ENCODE peak calls at places on chromosomes 13 and 19, in six cellular contexts. One of them, this sample, is unnamed.

GRCh38 chr13:113155982-113156655 is 2.3 kb upstream of the PROZ start:
- DNase-seq in DND-41: no peak
- DNase-seq in stimulated activated CD4-positive, alpha-beta T cell treated with anti-CD3 and anti-CD28 coated beads, Interleukin-15, amount 100 ng/mL, for 1 hour: no peak
- DNase-seq in activated CD4-positive, alpha-beta T cell treated with anti-CD3 and anti-CD28 coated beads, Interleukin-2, amount 50 U/mL, for 48 hours: no peak
- DNase-seq in effector CD4-positive, alpha-beta T cell: no peak
- DNase-seq in HFFc6: no peak
- DNase-seq in this sample: no peak

GRCh38 chr13:111034811-111035210 is 80.3 kb upstream of the ARHGEF7 start:
- DNase-seq in DND-41: no peak
- DNase-seq in stimulated activated CD4-positive, alpha-beta T cell treated with anti-CD3 and anti-CD28 coated beads, Interleukin-15, amount 100 ng/mL, for 1 hour: no peak
- DNase-seq in activated CD4-positive, alpha-beta T cell treated with anti-CD3 and anti-CD28 coated beads, Interleukin-2, amount 50 U/mL, for 48 hours: no peak
- DNase-seq in effector CD4-positive, alpha-beta T cell: no peak
- DNase-seq in HFFc6: peak
- DNase-seq in this sample: no peak

GRCh38 chr19:1057185-1057857 is 9.6 kb upstream of the ARHGAP45 start:
- DNase-seq in DND-41: peak
- DNase-seq in stimulated activated CD4-positive, alpha-beta T cell treated with anti-CD3 and anti-CD28 coated beads, Interleukin-15, amount 100 ng/mL, for 1 hour: no peak
- DNase-seq in activated CD4-positive, alpha-beta T cell treated with anti-CD3 and anti-CD28 coated beads, Interleukin-2, amount 50 U/mL, for 48 hours: no peak
- DNase-seq in effector CD4-positive, alpha-beta T cell: no peak
- DNase-seq in HFFc6: peak
- DNase-seq in this sample: no peak

GRCh38 chr13:76936736-76937135 is 11.6 kb upstream of the ACOD1 start:
- DNase-seq in DND-41: no peak
- DNase-seq in stimulated activated CD4-positive, alpha-beta T cell treated with anti-CD3 and anti-CD28 coated beads, Interleukin-15, amount 100 ng/mL, for 1 hour: no peak
- DNase-seq in activated CD4-positive, alpha-beta T cell treated with anti-CD3 and anti-CD28 coated beads, Interleukin-2, amount 50 U/mL, for 48 hours: no peak
- DNase-seq in effector CD4-positive, alpha-beta T cell: no peak
- DNase-seq in HFFc6: no peak
- DNase-seq in this sample: no peak

GRCh38 chr13:51041126-51041525 is 69.9 kb downstream of the C13orf42 start:
- DNase-seq in DND-41: no peak
- DNase-seq in stimulated activated CD4-positive, alpha-beta T cell treated with anti-CD3 and anti-CD28 coated beads, Interleukin-15, amount 100 ng/mL, for 1 hour: no peak
- DNase-seq in activated CD4-positive, alpha-beta T cell treated with anti-CD3 and anti-CD28 coated beads, Interleukin-2, amount 50 U/mL, for 48 hours: no peak
- DNase-seq in effector CD4-positive, alpha-beta T cell: no peak
- DNase-seq in HFFc6: no peak
- DNase-seq in this sample: no peak

GRCh38 chr13:65926750-65927171 is 1303.4 kb downstream of the PCDH9 start:
- DNase-seq in DND-41: peak
- DNase-seq in stimulated activated CD4-positive, alpha-beta T cell treated with anti-CD3 and anti-CD28 coated beads, Interleukin-15, amount 100 ng/mL, for 1 hour: no peak
- DNase-seq in activated CD4-positive, alpha-beta T cell treated with anti-CD3 and anti-CD28 coated beads, Interleukin-2, amount 50 U/mL, for 48 hours: no peak
- DNase-seq in effector CD4-positive, alpha-beta T cell: no peak
- DNase-seq in HFFc6: no peak
- DNase-seq in this sample: no peak

GRCh38 chr19:3178973-3179738 is 587 bp downstream of the S1PR4 start:
- DNase-seq in DND-41: no peak
- DNase-seq in stimulated activated CD4-positive, alpha-beta T cell treated with anti-CD3 and anti-CD28 coated beads, Interleukin-15, amount 100 ng/mL, for 1 hour: no peak
- DNase-seq in activated CD4-positive, alpha-beta T cell treated with anti-CD3 and anti-CD28 coated beads, Interleukin-2, amount 50 U/mL, for 48 hours: peak
- DNase-seq in effector CD4-positive, alpha-beta T cell: no peak
- DNase-seq in HFFc6: no peak
- DNase-seq in this sample: no peak

GRCh38 chr13:22060187-22060586 is 389.3 kb downstream of the FGF9 start:
- DNase-seq in DND-41: no peak
- DNase-seq in stimulated activated CD4-positive, alpha-beta T cell treated with anti-CD3 and anti-CD28 coated beads, Interleukin-15, amount 100 ng/mL, for 1 hour: no peak
- DNase-seq in activated CD4-positive, alpha-beta T cell treated with anti-CD3 and anti-CD28 coated beads, Interleukin-2, amount 50 U/mL, for 48 hours: no peak
- DNase-seq in effector CD4-positive, alpha-beta T cell: no peak
- DNase-seq in HFFc6: no peak
- DNase-seq in this sample: no peak

GRCh38 chr13:31891472-31891871 is 140.1 kb upstream of the FRY start:
- DNase-seq in DND-41: no peak
- DNase-seq in stimulated activated CD4-positive, alpha-beta T cell treated with anti-CD3 and anti-CD28 coated beads, Interleukin-15, amount 100 ng/mL, for 1 hour: no peak
- DNase-seq in activated CD4-positive, alpha-beta T cell treated with anti-CD3 and anti-CD28 coated beads, Interleukin-2, amount 50 U/mL, for 48 hours: no peak
- DNase-seq in effector CD4-positive, alpha-beta T cell: no peak
- DNase-seq in HFFc6: no peak
- DNase-seq in this sample: no peak

GRCh38 chr19:55178781-55179569 is 1.1 kb downstream of the SYT5 start:
- DNase-seq in DND-41: peak
- DNase-seq in stimulated activated CD4-positive, alpha-beta T cell treated with anti-CD3 and anti-CD28 coated beads, Interleukin-15, amount 100 ng/mL, for 1 hour: peak
- DNase-seq in activated CD4-positive, alpha-beta T cell treated with anti-CD3 and anti-CD28 coated beads, Interleukin-2, amount 50 U/mL, for 48 hours: peak
- DNase-seq in effector CD4-positive, alpha-beta T cell: peak
- DNase-seq in HFFc6: peak
- DNase-seq in this sample: peak

GRCh38 chr19:10193666-10194499 is 870 bp downstream of the DNMT1 start:
- DNase-seq in DND-41: no peak
- DNase-seq in stimulated activated CD4-positive, alpha-beta T cell treated with anti-CD3 and anti-CD28 coated beads, Interleukin-15, amount 100 ng/mL, for 1 hour: peak
- DNase-seq in activated CD4-positive, alpha-beta T cell treated with anti-CD3 and anti-CD28 coated beads, Interleukin-2, amount 50 U/mL, for 48 hours: peak
- DNase-seq in effector CD4-positive, alpha-beta T cell: no peak
- DNase-seq in HFFc6: peak
- DNase-seq in this sample: peak

GRCh38 chr19:19749332-19750130 is 16.6 kb upstream of the ZNF14 start:
- DNase-seq in DND-41: no peak
- DNase-seq in stimulated activated CD4-positive, alpha-beta T cell treated with anti-CD3 and anti-CD28 coated beads, Interleukin-15, amount 100 ng/mL, for 1 hour: no peak
- DNase-seq in activated CD4-positive, alpha-beta T cell treated with anti-CD3 and anti-CD28 coated beads, Interleukin-2, amount 50 U/mL, for 48 hours: no peak
- DNase-seq in effector CD4-positive, alpha-beta T cell: no peak
- DNase-seq in HFFc6: no peak
- DNase-seq in this sample: no peak

GRCh38 chr13:99323488-99323887 is 16.3 kb upstream of the GPR183 start:
- DNase-seq in DND-41: no peak
- DNase-seq in stimulated activated CD4-positive, alpha-beta T cell treated with anti-CD3 and anti-CD28 coated beads, Interleukin-15, amount 100 ng/mL, for 1 hour: no peak
- DNase-seq in activated CD4-positive, alpha-beta T cell treated with anti-CD3 and anti-CD28 coated beads, Interleukin-2, amount 50 U/mL, for 48 hours: no peak
- DNase-seq in effector CD4-positive, alpha-beta T cell: no peak
- DNase-seq in HFFc6: peak
- DNase-seq in this sample: no peak

GRCh38 chr13:30565658-30566057 is 52.1 kb upstream of the USPL1 start:
- DNase-seq in DND-41: no peak
- DNase-seq in stimulated activated CD4-positive, alpha-beta T cell treated with anti-CD3 and anti-CD28 coated beads, Interleukin-15, amount 100 ng/mL, for 1 hour: no peak
- DNase-seq in activated CD4-positive, alpha-beta T cell treated with anti-CD3 and anti-CD28 coated beads, Interleukin-2, amount 50 U/mL, for 48 hours: no peak
- DNase-seq in effector CD4-positive, alpha-beta T cell: no peak
- DNase-seq in HFFc6: no peak
- DNase-seq in this sample: no peak

GRCh38 chr13:46668906-46669525 is 116.0 kb downstream of the LRCH1 start:
- DNase-seq in DND-41: no peak
- DNase-seq in stimulated activated CD4-positive, alpha-beta T cell treated with anti-CD3 and anti-CD28 coated beads, Interleukin-15, amount 100 ng/mL, for 1 hour: no peak
- DNase-seq in activated CD4-positive, alpha-beta T cell treated with anti-CD3 and anti-CD28 coated beads, Interleukin-2, amount 50 U/mL, for 48 hours: no peak
- DNase-seq in effector CD4-positive, alpha-beta T cell: no peak
- DNase-seq in HFFc6: no peak
- DNase-seq in this sample: no peak

GRCh38 chr13:19981685-19982238 is 23.2 kb downstream of the ZMYM2 start:
- DNase-seq in DND-41: no peak
- DNase-seq in stimulated activated CD4-positive, alpha-beta T cell treated with anti-CD3 and anti-CD28 coated beads, Interleukin-15, amount 100 ng/mL, for 1 hour: no peak
- DNase-seq in activated CD4-positive, alpha-beta T cell treated with anti-CD3 and anti-CD28 coated beads, Interleukin-2, amount 50 U/mL, for 48 hours: no peak
- DNase-seq in effector CD4-positive, alpha-beta T cell: no peak
- DNase-seq in HFFc6: no peak
- DNase-seq in this sample: no peak

GRCh38 chr13:61111529-61111928 is 304.1 kb downstream of the PCDH20 start:
- DNase-seq in DND-41: no peak
- DNase-seq in stimulated activated CD4-positive, alpha-beta T cell treated with anti-CD3 and anti-CD28 coated beads, Interleukin-15, amount 100 ng/mL, for 1 hour: no peak
- DNase-seq in activated CD4-positive, alpha-beta T cell treated with anti-CD3 and anti-CD28 coated beads, Interleukin-2, amount 50 U/mL, for 48 hours: no peak
- DNase-seq in effector CD4-positive, alpha-beta T cell: no peak
- DNase-seq in HFFc6: no peak
- DNase-seq in this sample: no peak

GRCh38 chr13:39942901-39943273 is 287.4 kb downstream of the COG6 start:
- DNase-seq in DND-41: peak
- DNase-seq in stimulated activated CD4-positive, alpha-beta T cell treated with anti-CD3 and anti-CD28 coated beads, Interleukin-15, amount 100 ng/mL, for 1 hour: peak
- DNase-seq in activated CD4-positive, alpha-beta T cell treated with anti-CD3 and anti-CD28 coated beads, Interleukin-2, amount 50 U/mL, for 48 hours: peak
- DNase-seq in effector CD4-positive, alpha-beta T cell: peak
- DNase-seq in HFFc6: peak
- DNase-seq in this sample: peak

GRCh38 chr13:48161530-48162179 is 66.8 kb upstream of the MED4 start:
- DNase-seq in DND-41: no peak
- DNase-seq in stimulated activated CD4-positive, alpha-beta T cell treated with anti-CD3 and anti-CD28 coated beads, Interleukin-15, amount 100 ng/mL, for 1 hour: no peak
- DNase-seq in activated CD4-positive, alpha-beta T cell treated with anti-CD3 and anti-CD28 coated beads, Interleukin-2, amount 50 U/mL, for 48 hours: no peak
- DNase-seq in effector CD4-positive, alpha-beta T cell: no peak
- DNase-seq in HFFc6: no peak
- DNase-seq in this sample: no peak

GRCh38 chr13:30165791-30166190 is 141.6 kb downstream of the KATNAL1 start:
- DNase-seq in DND-41: no peak
- DNase-seq in stimulated activated CD4-positive, alpha-beta T cell treated with anti-CD3 and anti-CD28 coated beads, Interleukin-15, amount 100 ng/mL, for 1 hour: no peak
- DNase-seq in activated CD4-positive, alpha-beta T cell treated with anti-CD3 and anti-CD28 coated beads, Interleukin-2, amount 50 U/mL, for 48 hours: no peak
- DNase-seq in effector CD4-positive, alpha-beta T cell: no peak
- DNase-seq in HFFc6: no peak
- DNase-seq in this sample: no peak

GRCh38 chr19:7391218-7391670 is 42.5 kb downstream of the ARHGEF18 start:
- DNase-seq in DND-41: no peak
- DNase-seq in stimulated activated CD4-positive, alpha-beta T cell treated with anti-CD3 and anti-CD28 coated beads, Interleukin-15, amount 100 ng/mL, for 1 hour: no peak
- DNase-seq in activated CD4-positive, alpha-beta T cell treated with anti-CD3 and anti-CD28 coated beads, Interleukin-2, amount 50 U/mL, for 48 hours: no peak
- DNase-seq in effector CD4-positive, alpha-beta T cell: no peak
- DNase-seq in HFFc6: no peak
- DNase-seq in this sample: no peak

GRCh38 chr13:33676700-33677048 is 141.3 kb upstream of the RFC3 start:
- DNase-seq in DND-41: peak
- DNase-seq in stimulated activated CD4-positive, alpha-beta T cell treated with anti-CD3 and anti-CD28 coated beads, Interleukin-15, amount 100 ng/mL, for 1 hour: no peak
- DNase-seq in activated CD4-positive, alpha-beta T cell treated with anti-CD3 and anti-CD28 coated beads, Interleukin-2, amount 50 U/mL, for 48 hours: peak
- DNase-seq in effector CD4-positive, alpha-beta T cell: no peak
- DNase-seq in HFFc6: peak
- DNase-seq in this sample: peak

GRCh38 chr13:27481766-27482165 is 31.4 kb upstream of the MTIF3 start:
- DNase-seq in DND-41: no peak
- DNase-seq in stimulated activated CD4-positive, alpha-beta T cell treated with anti-CD3 and anti-CD28 coated beads, Interleukin-15, amount 100 ng/mL, for 1 hour: no peak
- DNase-seq in activated CD4-positive, alpha-beta T cell treated with anti-CD3 and anti-CD28 coated beads, Interleukin-2, amount 50 U/mL, for 48 hours: peak
- DNase-seq in effector CD4-positive, alpha-beta T cell: no peak
- DNase-seq in HFFc6: no peak
- DNase-seq in this sample: no peak

GRCh38 chr13:34462843-34463242 is 479.2 kb upstream of the NBEA start:
- DNase-seq in DND-41: no peak
- DNase-seq in stimulated activated CD4-positive, alpha-beta T cell treated with anti-CD3 and anti-CD28 coated beads, Interleukin-15, amount 100 ng/mL, for 1 hour: no peak
- DNase-seq in activated CD4-positive, alpha-beta T cell treated with anti-CD3 and anti-CD28 coated beads, Interleukin-2, amount 50 U/mL, for 48 hours: no peak
- DNase-seq in effector CD4-positive, alpha-beta T cell: no peak
- DNase-seq in HFFc6: peak
- DNase-seq in this sample: no peak

GRCh38 chr19:41799444-41800000 is 3.1 kb downstream of the CEACAM3 start:
- DNase-seq in DND-41: no peak
- DNase-seq in stimulated activated CD4-positive, alpha-beta T cell treated with anti-CD3 and anti-CD28 coated beads, Interleukin-15, amount 100 ng/mL, for 1 hour: no peak
- DNase-seq in activated CD4-positive, alpha-beta T cell treated with anti-CD3 and anti-CD28 coated beads, Interleukin-2, amount 50 U/mL, for 48 hours: no peak
- DNase-seq in effector CD4-positive, alpha-beta T cell: no peak
- DNase-seq in HFFc6: no peak
- DNase-seq in this sample: no peak

GRCh38 chr19:29309637-29310036 is 96.7 kb upstream of the UQCRFS1 start:
- DNase-seq in DND-41: no peak
- DNase-seq in stimulated activated CD4-positive, alpha-beta T cell treated with anti-CD3 and anti-CD28 coated beads, Interleukin-15, amount 100 ng/mL, for 1 hour: no peak
- DNase-seq in activated CD4-positive, alpha-beta T cell treated with anti-CD3 and anti-CD28 coated beads, Interleukin-2, amount 50 U/mL, for 48 hours: no peak
- DNase-seq in effector CD4-positive, alpha-beta T cell: no peak
- DNase-seq in HFFc6: no peak
- DNase-seq in this sample: no peak

GRCh38 chr13:25923217-25924085 is 128.4 kb downstream of the SHISA2 start:
- DNase-seq in DND-41: no peak
- DNase-seq in stimulated activated CD4-positive, alpha-beta T cell treated with anti-CD3 and anti-CD28 coated beads, Interleukin-15, amount 100 ng/mL, for 1 hour: no peak
- DNase-seq in activated CD4-positive, alpha-beta T cell treated with anti-CD3 and anti-CD28 coated beads, Interleukin-2, amount 50 U/mL, for 48 hours: no peak
- DNase-seq in effector CD4-positive, alpha-beta T cell: no peak
- DNase-seq in HFFc6: no peak
- DNase-seq in this sample: no peak

GRCh38 chr13:75442736-75443234 is 39.2 kb downstream of the TBC1D4 start:
- DNase-seq in DND-41: no peak
- DNase-seq in stimulated activated CD4-positive, alpha-beta T cell treated with anti-CD3 and anti-CD28 coated beads, Interleukin-15, amount 100 ng/mL, for 1 hour: no peak
- DNase-seq in activated CD4-positive, alpha-beta T cell treated with anti-CD3 and anti-CD28 coated beads, Interleukin-2, amount 50 U/mL, for 48 hours: no peak
- DNase-seq in effector CD4-positive, alpha-beta T cell: no peak
- DNase-seq in HFFc6: no peak
- DNase-seq in this sample: no peak

GRCh38 chr13:105127732-105128131 is 1407.7 kb downstream of the EFNB2 start:
- DNase-seq in DND-41: no peak
- DNase-seq in stimulated activated CD4-positive, alpha-beta T cell treated with anti-CD3 and anti-CD28 coated beads, Interleukin-15, amount 100 ng/mL, for 1 hour: no peak
- DNase-seq in activated CD4-positive, alpha-beta T cell treated with anti-CD3 and anti-CD28 coated beads, Interleukin-2, amount 50 U/mL, for 48 hours: no peak
- DNase-seq in effector CD4-positive, alpha-beta T cell: no peak
- DNase-seq in HFFc6: no peak
- DNase-seq in this sample: no peak

GRCh38 chr13:41159174-41159573 is 26.6 kb upstream of the KBTBD6 start:
- DNase-seq in DND-41: no peak
- DNase-seq in stimulated activated CD4-positive, alpha-beta T cell treated with anti-CD3 and anti-CD28 coated beads, Interleukin-15, amount 100 ng/mL, for 1 hour: no peak
- DNase-seq in activated CD4-positive, alpha-beta T cell treated with anti-CD3 and anti-CD28 coated beads, Interleukin-2, amount 50 U/mL, for 48 hours: no peak
- DNase-seq in effector CD4-positive, alpha-beta T cell: no peak
- DNase-seq in HFFc6: no peak
- DNase-seq in this sample: no peak

GRCh38 chr13:39765801-39766463 is 110.5 kb downstream of the COG6 start:
- DNase-seq in DND-41: peak
- DNase-seq in stimulated activated CD4-positive, alpha-beta T cell treated with anti-CD3 and anti-CD28 coated beads, Interleukin-15, amount 100 ng/mL, for 1 hour: no peak
- DNase-seq in activated CD4-positive, alpha-beta T cell treated with anti-CD3 and anti-CD28 coated beads, Interleukin-2, amount 50 U/mL, for 48 hours: peak
- DNase-seq in effector CD4-positive, alpha-beta T cell: no peak
- DNase-seq in HFFc6: no peak
- DNase-seq in this sample: peak

GRCh38 chr13:24308488-24309020 is 826 bp upstream of the C1QTNF9 start:
- DNase-seq in DND-41: no peak
- DNase-seq in stimulated activated CD4-positive, alpha-beta T cell treated with anti-CD3 and anti-CD28 coated beads, Interleukin-15, amount 100 ng/mL, for 1 hour: no peak
- DNase-seq in activated CD4-positive, alpha-beta T cell treated with anti-CD3 and anti-CD28 coated beads, Interleukin-2, amount 50 U/mL, for 48 hours: no peak
- DNase-seq in effector CD4-positive, alpha-beta T cell: no peak
- DNase-seq in HFFc6: no peak
- DNase-seq in this sample: no peak

GRCh38 chr13:113912596-113912995 is 48.7 kb upstream of the GAS6 start:
- DNase-seq in DND-41: no peak
- DNase-seq in stimulated activated CD4-positive, alpha-beta T cell treated with anti-CD3 and anti-CD28 coated beads, Interleukin-15, amount 100 ng/mL, for 1 hour: no peak
- DNase-seq in activated CD4-positive, alpha-beta T cell treated with anti-CD3 and anti-CD28 coated beads, Interleukin-2, amount 50 U/mL, for 48 hours: no peak
- DNase-seq in effector CD4-positive, alpha-beta T cell: no peak
- DNase-seq in HFFc6: no peak
- DNase-seq in this sample: no peak

GRCh38 chr19:31378404-31378803 is 29.2 kb upstream of the TSHZ3 start:
- DNase-seq in DND-41: no peak
- DNase-seq in stimulated activated CD4-positive, alpha-beta T cell treated with anti-CD3 and anti-CD28 coated beads, Interleukin-15, amount 100 ng/mL, for 1 hour: no peak
- DNase-seq in activated CD4-positive, alpha-beta T cell treated with anti-CD3 and anti-CD28 coated beads, Interleukin-2, amount 50 U/mL, for 48 hours: no peak
- DNase-seq in effector CD4-positive, alpha-beta T cell: no peak
- DNase-seq in HFFc6: peak
- DNase-seq in this sample: no peak

GRCh38 chr13:31045621-31046081 is 113.2 kb downstream of the TEX26 start:
- DNase-seq in DND-41: peak
- DNase-seq in stimulated activated CD4-positive, alpha-beta T cell treated with anti-CD3 and anti-CD28 coated beads, Interleukin-15, amount 100 ng/mL, for 1 hour: peak
- DNase-seq in activated CD4-positive, alpha-beta T cell treated with anti-CD3 and anti-CD28 coated beads, Interleukin-2, amount 50 U/mL, for 48 hours: peak
- DNase-seq in effector CD4-positive, alpha-beta T cell: peak
- DNase-seq in HFFc6: peak
- DNase-seq in this sample: peak

GRCh38 chr13:99572131-99572530 is 70.9 kb downstream of the TM9SF2 start:
- DNase-seq in DND-41: no peak
- DNase-seq in stimulated activated CD4-positive, alpha-beta T cell treated with anti-CD3 and anti-CD28 coated beads, Interleukin-15, amount 100 ng/mL, for 1 hour: no peak
- DNase-seq in activated CD4-positive, alpha-beta T cell treated with anti-CD3 and anti-CD28 coated beads, Interleukin-2, amount 50 U/mL, for 48 hours: no peak
- DNase-seq in effector CD4-positive, alpha-beta T cell: no peak
- DNase-seq in HFFc6: no peak
- DNase-seq in this sample: no peak

GRCh38 chr19:4423727-4424126 is 21.3 kb downstream of the CHAF1A start:
- DNase-seq in DND-41: no peak
- DNase-seq in stimulated activated CD4-positive, alpha-beta T cell treated with anti-CD3 and anti-CD28 coated beads, Interleukin-15, amount 100 ng/mL, for 1 hour: no peak
- DNase-seq in activated CD4-positive, alpha-beta T cell treated with anti-CD3 and anti-CD28 coated beads, Interleukin-2, amount 50 U/mL, for 48 hours: no peak
- DNase-seq in effector CD4-positive, alpha-beta T cell: no peak
- DNase-seq in HFFc6: no peak
- DNase-seq in this sample: no peak

GRCh38 chr13:77374786-77375185 is 47.9 kb upstream of the MYCBP2 start:
- DNase-seq in DND-41: no peak
- DNase-seq in stimulated activated CD4-positive, alpha-beta T cell treated with anti-CD3 and anti-CD28 coated beads, Interleukin-15, amount 100 ng/mL, for 1 hour: no peak
- DNase-seq in activated CD4-positive, alpha-beta T cell treated with anti-CD3 and anti-CD28 coated beads, Interleukin-2, amount 50 U/mL, for 48 hours: peak
- DNase-seq in effector CD4-positive, alpha-beta T cell: no peak
- DNase-seq in HFFc6: no peak
- DNase-seq in this sample: no peak

This sample was measured in activated naive CD4-positive, alpha-beta T cell treated with anti-CD3 and anti-CD28 coated beads, Interleukin-2, amount 50 U/mL, for 72 hours.